ENCODE peak calls at places on chromosomes 3 and 15, in nine cellular contexts. S is aorta; V is HTR-8/SVneo; Z is lower leg skin; D is hypothalamus; R is brain microvascular endothelial cell; B is CD4-positive, alpha-beta T cell; T is SK-N-SH; L is naive thymus-derived CD4-positive, alpha-beta T cell. W is an unnamed sample.

GRCh38 chr15:48946088-48946839 is 17.5 kb downstream of the SHC4 start:
- DNase-seq in S (no peak), V (peak; percentile 24), Z (no peak), D (no peak), R (peak; percentile 52), B (no peak), T (no peak), L (no peak), W (no peak)

GRCh38 chr3:190064112-190064511 is 56.6 kb downstream of the P3H2 start:
- DNase-seq in S (peak; percentile 46), V (no peak), Z (no peak), D (no peak), R (peak; percentile 89), B (no peak), T (no peak), L (no peak), W (peak; percentile 37)

GRCh38 chr15:71048913-71049675 is 66.2 kb upstream of the THSD4 start:
- DNase-seq in S (no peak), V (peak; percentile 69), Z (no peak), D (no peak), R (peak; percentile 91), B (no peak), T (no peak), L (no peak), W (no peak)

GRCh38 chr3:162134571-162134970 is 638.0 kb downstream of the OTOL1 start:
- DNase-seq in S (no peak), V (no peak), Z (no peak), D (no peak), R (peak; percentile 16), B (no peak), T (no peak), L (no peak), W (no peak)

GRCh38 chr3:141909408-141909807 is 33.0 kb downstream of the ATP1B3 start:
- DNase-seq in S (no peak), V (no peak), Z (no peak), D (no peak), R (no peak), B (no peak), T (no peak), L (no peak), W (no peak)

GRCh38 chr15:56869573-56869972 is 48.9 kb upstream of the TCF12 start:
- DNase-seq in S (peak; percentile 56), V (no peak), Z (no peak), D (peak; percentile 9), R (peak; percentile 27), B (no peak), T (peak; percentile 27), L (no peak), W (no peak)

GRCh38 chr15:37877851-37878577 is 56.4 kb upstream of the TMCO5A start:
- DNase-seq in S (no peak), V (peak; percentile 22), Z (no peak), D (no peak), R (peak; percentile 81), B (no peak), T (no peak), L (no peak), W (no peak)

GRCh38 chr3:113212155-113212844 is 943 bp downstream of the BOC start:
- DNase-seq in S (peak; percentile 53), V (peak; percentile 42), Z (no peak), D (no peak), R (no peak), B (no peak), T (peak; percentile 90), L (no peak), W (no peak)

GRCh38 chr3:177196473-177197040 is 725 bp downstream of the TBL1XR1 start:
- DNase-seq in S (peak; percentile 65), V (no peak), Z (no peak), D (no peak), R (no peak), B (peak; percentile 39), T (peak; percentile 79), L (peak; percentile 71), W (no peak)

GRCh38 chr3:111864821-111865656 is 6.0 kb downstream of the PHLDB2 start:
- DNase-seq in S (no peak), V (peak; percentile 46), Z (no peak), D (no peak), R (peak; percentile 94), B (no peak), T (no peak), L (no peak), W (no peak)

GRCh38 chr3:126348308-126348920 is 8.8 kb downstream of the KLF15 start:
- DNase-seq in S (no peak), V (no peak), Z (no peak), D (no peak), R (no peak), B (no peak), T (peak; percentile 49), L (no peak), W (peak; percentile 31)

GRCh38 chr3:7953449-7954015 is 548.1 kb upstream of the LMCD1 start:
- DNase-seq in S (no peak), V (no peak), Z (no peak), D (no peak), R (no peak), B (no peak), T (no peak), L (no peak), W (no peak)

GRCh38 chr15:85116925-85117646 is 135.4 kb downstream of the PDE8A start:
- DNase-seq in S (no peak), V (no peak), Z (no peak), D (no peak), R (no peak), B (no peak), T (no peak), L (no peak), W (no peak)

GRCh38 chr15:61748529-61748928 is 311.7 kb downstream of the VPS13C start:
- DNase-seq in S (no peak), V (no peak), Z (no peak), D (no peak), R (no peak), B (no peak), T (no peak), L (no peak), W (no peak)

W was measured in RWPE2.